ENCODE peak calls at places on chromosome 3, in ten cellular contexts. N is HT1080, R is T-cell, G is NCI-H69, B is left cardiac atrium, A is left colon, E is dermis blood vessel endothelial cell, U is ELR, V is KBM-7, O is globus pallidus. Y is an unnamed sample.

GRCh38 chr3:94234177-94234788 is 171.4 kb downstream of the NSUN3 start:
- DNase-seq in R (no peak), V (peak; percentile 36), A (no peak), U (peak; percentile 62), O (peak; percentile 26), N (peak; percentile 41), E (peak; percentile 45), G (peak; percentile 42), B (no peak), Y (peak; percentile 29)

GRCh38 chr3:119352863-119353527 is 58.8 kb downstream of the ARHGAP31 start:
- DNase-seq in R (no peak), V (peak; percentile 67), O (no peak), B (no peak), E (peak; percentile 75), G (no peak), U (peak; percentile 66), N (peak; percentile 30), A (no peak), Y (peak; percentile 72)

GRCh38 chr3:98733778-98734281 is 29.3 kb upstream of the ST3GAL6 start:
- DNase-seq in B (no peak), R (no peak), G (no peak), A (no peak), E (peak; percentile 7), N (peak; percentile 24), U (peak; percentile 31), O (peak; percentile 19), V (peak; percentile 41), Y (no peak)

GRCh38 chr3:133663569-133664313 is 2.0 kb upstream of the TOPBP1 start:
- DNase-seq in O (peak; percentile 79), V (peak; percentile 78), N (peak; percentile 69), B (no peak), U (peak; percentile 81), E (peak; percentile 71), R (no peak), G (peak; percentile 72), A (no peak), Y (peak; percentile 63)

GRCh38 chr3:137282871-137283270 is 325.1 kb downstream of the IL20RB start:
- DNase-seq in U (no peak), O (no peak), N (no peak), V (no peak), G (no peak), R (no peak), A (no peak), E (no peak), B (no peak), Y (no peak)

GRCh38 chr3:46536758-46537157 is 29.3 kb downstream of the LRRC2 start:
- DNase-seq in R (no peak), E (no peak), V (no peak), B (no peak), U (no peak), N (no peak), A (no peak), O (no peak), G (no peak), Y (no peak)

GRCh38 chr3:105495021-105495420 is 128.3 kb downstream of the ALCAM start:
- DNase-seq in V (no peak), O (no peak), E (no peak), B (no peak), U (no peak), A (no peak), N (no peak), R (no peak), G (no peak), Y (peak; percentile 88)

GRCh38 chr3:120596853-120597223 is 702 bp downstream of the NDUFB4 start:
- DNase-seq in O (no peak), R (no peak), V (no peak), A (no peak), U (no peak), B (no peak), N (no peak), G (no peak), E (no peak), Y (no peak)

GRCh38 chr3:99920530-99921376 is 103.1 kb downstream of the CMSS1 start:
- DNase-seq in B (peak; percentile 84), R (no peak), V (peak; percentile 58), E (peak; percentile 69), G (peak; percentile 62), N (no peak), A (peak; percentile 68), O (peak; percentile 36), U (peak; percentile 18), Y (peak; percentile 78)

GRCh38 chr3:106729481-106729880 is 647.8 kb upstream of the CCDC54 start:
- DNase-seq in B (no peak), E (peak; percentile 35), O (no peak), N (peak; percentile 13), U (no peak), R (no peak), A (no peak), G (no peak), V (no peak), Y (no peak)

GRCh38 chr3:151156618-151157216 is 46.3 kb downstream of the GPR171 start:
- DNase-seq in G (peak; percentile 78), B (no peak), U (peak; percentile 78), O (no peak), A (no peak), E (peak; percentile 78), V (peak; percentile 72), R (no peak), N (peak; percentile 63), Y (peak; percentile 54)

GRCh38 chr3:152609891-152610290 is 225.0 kb upstream of the P2RY1 start:
- DNase-seq in A (no peak), B (no peak), G (no peak), U (no peak), V (no peak), O (no peak), R (no peak), E (no peak), N (no peak), Y (no peak)

GRCh38 chr3:86990734-86991481 is at the start of gene VGLL3:
- DNase-seq in A (peak; percentile 66), U (peak; percentile 85), N (peak; percentile 54), B (peak; percentile 78), R (no peak), E (peak; percentile 8), V (peak; percentile 43), G (peak; percentile 79), O (peak; percentile 8), Y (peak; percentile 92)

GRCh38 chr3:195212749-195213085 is 58.2 kb downstream of the XXYLT1 start:
- DNase-seq in R (no peak), E (no peak), V (no peak), U (no peak), G (no peak), A (no peak), N (no peak), B (no peak), O (no peak), Y (no peak)

GRCh38 chr3:14425574-14426304 is 23.3 kb downstream of the SLC6A6 start:
- DNase-seq in U (peak; percentile 54), R (peak; percentile 33), O (no peak), A (no peak), V (peak; percentile 69), B (no peak), E (no peak), N (no peak), G (peak; percentile 91), Y (peak; percentile 77)

Y was measured in EH.